ENCODE peak calls at places on chromosome 12, in five cellular contexts. H is AG04449; K is spleen; T is CD4-positive, alpha-beta memory T cell; A is CD8-positive, alpha-beta T cell. F is an unnamed sample.

GRCh38 chr12:98895086-98895651 is 250.1 kb downstream of the APAF1 start:
- DNase-seq in H (no peak), K (no peak), T (no peak), A (no peak), F (no peak)

GRCh38 chr12:54040148-54040494 is 7.3 kb downstream of the HOXC5 start:
- DNase-seq in H (no peak), K (no peak), T (no peak), A (no peak), F (peak)

GRCh38 chr12:119964123-119964522 is 24.9 kb upstream of the BICDL1 start:
- DNase-seq in H (no peak), K (no peak), T (no peak), A (no peak), F (peak)

GRCh38 chr12:79174656-79175055 is 310.1 kb downstream of the SYT1 start:
- DNase-seq in H (no peak), K (no peak), T (no peak), A (no peak), F (peak)

GRCh38 chr12:6607751-6608591 is 792 bp upstream of the CHD4 start:
- DNase-seq in H (no peak), K (no peak), T (peak), A (peak), F (peak)

GRCh38 chr12:14948672-14949071 is 10.3 kb upstream of the ERP27 start:
- DNase-seq in H (peak), K (no peak), T (peak), A (peak), F (peak)

GRCh38 chr12:128076188-128076587 is 190.8 kb upstream of the TMEM132C start:
- DNase-seq in H (peak), K (no peak), T (no peak), A (no peak), F (no peak)

GRCh38 chr12:83793616-83794015 is 1106.9 kb downstream of the TMTC2 start:
- DNase-seq in H (no peak), K (no peak), T (no peak), A (no peak), F (no peak)

GRCh38 chr12:12474471-12474928 is 88.2 kb downstream of the DUSP16 start:
- DNase-seq in H (no peak), K (no peak), T (peak), A (no peak), F (no peak)

GRCh38 chr12:92927436-92928116 is 1.5 kb downstream of the EEA1 start:
- DNase-seq in H (no peak), K (no peak), T (peak), A (no peak), F (peak)

GRCh38 chr12:123049398-123050250 is 69.1 kb downstream of the ARL6IP4 start:
- DNase-seq in H (no peak), K (no peak), T (no peak), A (no peak), F (no peak)

GRCh38 chr12:6996040-6996441 is 22.2 kb downstream of the LPCAT3 start:
- DNase-seq in H (peak), K (no peak), T (no peak), A (no peak), F (no peak)

GRCh38 chr12:106205208-106206069 is 42.4 kb downstream of the CKAP4 start:
- DNase-seq in H (no peak), K (peak), T (no peak), A (no peak), F (peak)

GRCh38 chr12:112973712-112974305 is 4.5 kb upstream of the OAS2 start:
- DNase-seq in H (no peak), K (no peak), T (no peak), A (no peak), F (no peak)

GRCh38 chr12:113040722-113041168 is 15.8 kb upstream of the DTX1 start:
- DNase-seq in H (no peak), K (no peak), T (no peak), A (no peak), F (no peak)

GRCh38 chr12:132396657-132397056 is 67.3 kb upstream of the GALNT9 start:
- DNase-seq in H (no peak), K (peak), T (no peak), A (no peak), F (no peak)

GRCh38 chr12:65685514-65685913 is 138.8 kb upstream of the HMGA2 start:
- DNase-seq in H (no peak), K (no peak), T (no peak), A (no peak), F (peak)

GRCh38 chr12:131432532-131433260 is 278.2 kb upstream of the SFSWAP start:
- DNase-seq in H (no peak), K (peak), T (no peak), A (no peak), F (peak)

GRCh38 chr12:118053071-118053985 is 7.7 kb downstream of the WSB2 start:
- DNase-seq in H (no peak), K (no peak), T (peak), A (peak), F (no peak)

GRCh38 chr12:56601503-56601902 is 28.6 kb downstream of the BAZ2A start:
- DNase-seq in H (no peak), K (no peak), T (peak), A (peak), F (peak)

GRCh38 chr12:80943345-80943744 is 5.6 kb upstream of the LIN7A start:
- DNase-seq in H (no peak), K (no peak), T (no peak), A (no peak), F (no peak)

GRCh38 chr12:127964717-127965116 is 302.3 kb upstream of the TMEM132C start:
- DNase-seq in H (no peak), K (no peak), T (no peak), A (no peak), F (no peak)

GRCh38 chr12:46921754-46922113 is 95.9 kb upstream of the SLC38A4 start:
- DNase-seq in H (no peak), K (no peak), T (no peak), A (no peak), F (no peak)

GRCh38 chr12:109740694-109741245 is 27.1 kb downstream of the FAM222A start:
- DNase-seq in H (no peak), K (peak), T (no peak), A (no peak), F (no peak)

GRCh38 chr12:22333751-22334695 is 484 bp downstream of the ST8SIA1 start:
- DNase-seq in H (no peak), K (peak), T (peak), A (peak), F (no peak)

GRCh38 chr12:26853303-26854027 is 20.5 kb upstream of the ITPR2 start:
- DNase-seq in H (no peak), K (peak), T (peak), A (peak), F (peak)

GRCh38 chr12:108825205-108825950 is 32.0 kb downstream of the SSH1 start:
- DNase-seq in H (no peak), K (no peak), T (no peak), A (no peak), F (peak)

GRCh38 chr12:69886101-69886500 is 61.1 kb downstream of the MYRFL start:
- DNase-seq in H (no peak), K (no peak), T (no peak), A (no peak), F (no peak)

GRCh38 chr12:25566550-25566949 is 13.5 kb upstream of the LMNTD1 start:
- DNase-seq in H (no peak), K (no peak), T (no peak), A (no peak), F (no peak)

GRCh38 chr12:42641231-42641630 is 51.7 kb upstream of the PRICKLE1 start:
- DNase-seq in H (no peak), K (no peak), T (no peak), A (no peak), F (no peak)

GRCh38 chr12:64567570-64567969 is 42.7 kb upstream of the RASSF3 start:
- DNase-seq in H (no peak), K (no peak), T (no peak), A (no peak), F (no peak)

GRCh38 chr12:123391546-123392343 is 7.8 kb downstream of the KMT5A start:
- DNase-seq in H (no peak), K (no peak), T (no peak), A (no peak), F (no peak)

GRCh38 chr12:31315779-31316465 is 10.0 kb downstream of the SINHCAF start:
- DNase-seq in H (no peak), K (no peak), T (no peak), A (no peak), F (no peak)

GRCh38 chr12:31317471-31318397 is 8.2 kb downstream of the SINHCAF start:
- DNase-seq in H (no peak), K (no peak), T (peak), A (no peak), F (no peak)

GRCh38 chr12:31315089-31315725 is 10.7 kb downstream of the SINHCAF start:
- DNase-seq in H (no peak), K (no peak), T (no peak), A (no peak), F (no peak)

GRCh38 chr12:31318870-31319269 is 7.1 kb downstream of the SINHCAF start:
- DNase-seq in H (no peak), K (no peak), T (no peak), A (no peak), F (no peak)

DNA sequence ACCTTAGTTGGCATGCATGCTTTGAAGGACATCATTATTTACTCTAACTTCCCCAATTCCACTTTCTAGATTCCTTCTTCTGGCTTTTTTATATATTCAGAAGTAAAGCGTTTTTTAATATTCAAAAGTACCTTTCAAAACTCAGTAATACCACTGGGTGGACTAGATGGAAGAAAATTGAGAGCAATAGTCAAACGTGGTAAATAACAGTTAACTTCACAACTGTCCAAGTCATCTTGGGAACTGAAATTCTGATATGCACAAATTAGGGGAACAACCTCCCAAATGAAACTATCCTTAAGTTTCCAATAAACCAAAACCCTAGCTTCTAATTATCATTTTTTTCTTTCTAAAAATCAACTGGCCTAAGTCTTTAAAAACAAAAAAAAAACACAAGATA is 9.0 kb downstream of the SINHCAF start:
- DNase-seq in H (no peak), K (no peak), T (no peak), A (no peak), F (no peak)
- H3K4me3 ChIP-seq in H (no peak), K (peak), T (peak), A (peak), F (peak)

GRCh38 chr12:57619434-57620244 is 8.4 kb downstream of the ARHGEF25 start:
- DNase-seq in H (no peak), K (no peak), T (no peak), A (no peak), F (no peak)

GRCh38 chr12:57620245-57620935 is 9.2 kb downstream of the ARHGEF25 start:
- DNase-seq in H (no peak), K (no peak), T (no peak), A (no peak), F (no peak)

GRCh38 chr12:57622293-57623245 is 10.4 kb downstream of the B4GALNT1 start:
- DNase-seq in H (no peak), K (no peak), T (no peak), A (no peak), F (no peak)

GRCh38 chr12:57621497-57622292 is 10.5 kb downstream of the ARHGEF25 start:
- DNase-seq in H (no peak), K (peak), T (peak), A (peak), F (peak)

DNA sequence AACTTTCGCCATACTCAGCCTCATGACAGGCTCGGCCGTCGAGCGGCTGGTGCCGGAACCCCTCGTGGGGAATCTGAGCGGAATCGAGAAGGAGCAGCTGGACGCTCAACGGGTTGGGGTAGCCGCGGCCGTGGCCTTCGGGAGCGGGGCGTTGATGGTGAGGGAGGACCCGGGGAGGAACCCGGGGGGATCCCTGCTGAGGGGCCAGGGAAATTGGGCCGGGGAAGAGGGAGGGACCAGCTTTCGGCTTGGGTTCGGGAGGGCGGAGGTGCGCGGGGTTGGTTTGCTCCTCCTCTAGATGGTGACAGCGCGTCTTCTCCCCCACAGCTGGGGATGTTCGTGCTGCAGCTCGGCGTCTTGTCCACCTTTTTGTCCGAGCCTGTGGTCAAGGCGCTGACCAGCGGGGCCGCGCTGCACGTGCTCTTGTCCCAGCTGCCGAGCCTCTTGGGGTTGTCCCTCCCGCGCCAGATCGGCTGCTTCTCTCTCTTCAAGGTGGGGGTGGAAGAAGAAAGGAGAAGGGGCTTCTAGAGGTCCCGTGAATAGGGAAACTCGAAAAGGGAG is 9.8 kb downstream of the ARHGEF25 start:
- DNase-seq in H (no peak), K (no peak), T (no peak), A (no peak), F (no peak)
- H3K4me3 ChIP-seq in H (peak), K (peak), T (peak), A (peak), F (no peak)

GRCh38 chr12:114480309-114481199 is 74.6 kb upstream of the TBX5 start:
- DNase-seq in H (no peak), K (no peak), T (no peak), A (no peak), F (no peak)
- H3K4me3 ChIP-seq in H (peak), K (no peak), T (no peak), A (peak), F (no peak)

GRCh38 chr12:124457287-124458219 is 109.9 kb downstream of the NCOR2 start:
- DNase-seq in H (no peak), K (peak), T (peak), A (peak), F (peak)
- H3K4me3 ChIP-seq in H (no peak), K (peak), T (peak), A (peak), F (peak)

GRCh38 chr12:31322651-31323248 is 3.2 kb downstream of the SINHCAF start:
- DNase-seq in H (peak), K (no peak), T (no peak), A (no peak), F (no peak)
- H3K4me3 ChIP-seq in H (peak), K (no peak), T (peak), A (no peak), F (peak)

GRCh38 chr12:1639538-1639937 is 10.5 kb downstream of the WNT5B start:
- DNase-seq in H (no peak), K (no peak), T (no peak), A (no peak), F (no peak)
- H3K4me3 ChIP-seq in H (no peak), K (no peak), T (no peak), A (no peak), F (no peak)

GRCh38 chr12:58978717-58979116 is 58.4 kb upstream of the LRIG3 start:
- DNase-seq in H (no peak), K (no peak), T (no peak), A (no peak), F (no peak)

GRCh38 chr12:58980768-58981167 is 60.5 kb upstream of the LRIG3 start:
- DNase-seq in H (no peak), K (no peak), T (no peak), A (no peak), F (no peak)

GRCh38 chr12:58977476-58977875 is 57.2 kb upstream of the LRIG3 start:
- DNase-seq in H (no peak), K (no peak), T (no peak), A (no peak), F (no peak)

GRCh38 chr12:58981961-58982360 is 61.7 kb upstream of the LRIG3 start:
- DNase-seq in H (no peak), K (no peak), T (no peak), A (no peak), F (no peak)

DNA sequence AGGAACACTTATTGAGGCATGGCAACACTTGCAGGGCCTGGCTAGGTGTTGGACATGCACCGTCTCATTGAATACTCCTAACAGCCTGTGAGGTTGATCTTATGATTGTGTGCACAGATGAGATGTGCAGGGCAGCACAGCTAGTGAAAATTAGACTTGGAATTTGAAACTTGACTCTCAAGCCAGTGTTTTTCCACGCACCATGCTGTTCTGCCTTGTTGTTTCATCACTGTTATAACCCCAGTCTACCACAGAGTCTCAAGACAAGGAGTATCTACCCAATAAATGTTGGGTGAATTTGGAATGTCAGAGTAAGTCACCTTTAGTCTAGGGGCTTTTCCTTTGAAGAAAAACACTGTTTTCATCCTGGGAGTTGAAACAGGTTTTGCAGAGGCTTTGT is 55.8 kb upstream of the LRIG3 start:
- DNase-seq in H (no peak), K (no peak), T (no peak), A (no peak), F (no peak)
- H3K4me3 ChIP-seq in H (no peak), K (no peak), T (no peak), A (no peak), F (no peak)

GRCh38 chr12:27970391-27970980 is 2.0 kb downstream of the PTHLH start:
- DNase-seq in H (no peak), K (peak), T (no peak), A (no peak), F (no peak)

GRCh38 chr12:27969901-27970390 is 2.6 kb downstream of the PTHLH start:
- DNase-seq in H (no peak), K (peak), T (peak), A (no peak), F (peak)

GRCh38 chr12:27971606-27972005 is 927 bp downstream of the PTHLH start:
- DNase-seq in H (no peak), K (no peak), T (no peak), A (no peak), F (no peak)

GRCh38 chr12:27972721-27973120 is at the start of gene PTHLH:
- DNase-seq in H (no peak), K (no peak), T (no peak), A (no peak), F (no peak)

GRCh38 chr12:27970981-27971489 is 1.5 kb downstream of the PTHLH start:
- DNase-seq in H (no peak), K (no peak), T (no peak), A (no peak), F (no peak)
- H3K4me3 ChIP-seq in H (peak), K (no peak), T (no peak), A (no peak), F (no peak)

GRCh38 chr12:94151577-94151976 is 3.2 kb downstream of the PLXNC1 start:
- DNase-seq in H (no peak), K (no peak), T (no peak), A (no peak), F (no peak)
- H3K4me3 ChIP-seq in H (no peak), K (no peak), T (no peak), A (no peak), F (no peak)